ENCODE peak calls at places on chromosomes 3 and 15, in ten cellular contexts. One of them, this sample, is unnamed.

GRCh38 chr15:69973102-69973714 is 124.5 kb downstream of the TLE3 start:
- DNase-seq in IMR-90: peak
- DNase-seq in H9: no peak
- DNase-seq in H1: no peak
- DNase-seq in mesenchymal stem cell: peak
- DNase-seq in mesendoderm: peak
- DNase-seq in fibroblast of lung: peak
- DNase-seq in neuronal stem cell: no peak
- DNase-seq in GM23338: peak
- DNase-seq in keratinocyte: no peak
- DNase-seq in this sample: peak

GRCh38 chr3:78277220-78277619 is 1237.3 kb downstream of the ROBO2 start:
- DNase-seq in IMR-90: no peak
- DNase-seq in H9: no peak
- DNase-seq in H1: no peak
- DNase-seq in mesenchymal stem cell: no peak
- DNase-seq in mesendoderm: no peak
- DNase-seq in fibroblast of lung: no peak
- DNase-seq in neuronal stem cell: no peak
- DNase-seq in GM23338: no peak
- DNase-seq in keratinocyte: no peak
- DNase-seq in this sample: no peak

GRCh38 chr3:146968204-146968651 is 363.1 kb upstream of the PLSCR5 start:
- DNase-seq in IMR-90: peak
- DNase-seq in H9: no peak
- DNase-seq in H1: peak
- DNase-seq in mesenchymal stem cell: peak
- DNase-seq in mesendoderm: peak
- DNase-seq in fibroblast of lung: peak
- DNase-seq in neuronal stem cell: no peak
- DNase-seq in GM23338: peak
- DNase-seq in keratinocyte: no peak
- DNase-seq in this sample: no peak

GRCh38 chr15:73752817-73753214 is 335 bp downstream of the INSYN1 start:
- DNase-seq in IMR-90: no peak
- DNase-seq in H9: no peak
- DNase-seq in H1: no peak
- DNase-seq in mesenchymal stem cell: peak
- DNase-seq in mesendoderm: peak
- DNase-seq in fibroblast of lung: peak
- DNase-seq in neuronal stem cell: no peak
- DNase-seq in GM23338: peak
- DNase-seq in keratinocyte: no peak
- DNase-seq in this sample: peak

GRCh38 chr3:132790806-132791205 is 68.6 kb upstream of the NPHP3 start:
- DNase-seq in IMR-90: no peak
- DNase-seq in H9: no peak
- DNase-seq in H1: no peak
- DNase-seq in mesenchymal stem cell: no peak
- DNase-seq in mesendoderm: no peak
- DNase-seq in fibroblast of lung: no peak
- DNase-seq in neuronal stem cell: no peak
- DNase-seq in GM23338: no peak
- DNase-seq in keratinocyte: no peak
- DNase-seq in this sample: no peak

GRCh38 chr15:27398631-27399030 is 427.6 kb downstream of the GABRG3 start:
- DNase-seq in IMR-90: no peak
- DNase-seq in H9: no peak
- DNase-seq in H1: no peak
- DNase-seq in mesenchymal stem cell: no peak
- DNase-seq in mesendoderm: no peak
- DNase-seq in fibroblast of lung: no peak
- DNase-seq in neuronal stem cell: no peak
- DNase-seq in GM23338: no peak
- DNase-seq in keratinocyte: no peak
- DNase-seq in this sample: no peak

GRCh38 chr3:171654809-171655208 is 155.5 kb downstream of the PLD1 start:
- DNase-seq in IMR-90: peak
- DNase-seq in H9: no peak
- DNase-seq in H1: no peak
- DNase-seq in mesenchymal stem cell: no peak
- DNase-seq in mesendoderm: no peak
- DNase-seq in fibroblast of lung: peak
- DNase-seq in neuronal stem cell: no peak
- DNase-seq in GM23338: no peak
- DNase-seq in keratinocyte: no peak
- DNase-seq in this sample: peak

GRCh38 chr15:92528736-92529135 is 126.8 kb downstream of the FAM174B start:
- DNase-seq in IMR-90: no peak
- DNase-seq in H9: no peak
- DNase-seq in H1: no peak
- DNase-seq in mesenchymal stem cell: no peak
- DNase-seq in mesendoderm: no peak
- DNase-seq in fibroblast of lung: peak
- DNase-seq in neuronal stem cell: no peak
- DNase-seq in GM23338: no peak
- DNase-seq in keratinocyte: no peak
- DNase-seq in this sample: no peak

GRCh38 chr3:119891944-119892721 is 110.2 kb downstream of the NR1I2 start:
- DNase-seq in IMR-90: peak
- DNase-seq in H9: peak
- DNase-seq in H1: peak
- DNase-seq in mesenchymal stem cell: peak
- DNase-seq in mesendoderm: peak
- DNase-seq in fibroblast of lung: peak
- DNase-seq in neuronal stem cell: peak
- DNase-seq in GM23338: peak
- DNase-seq in keratinocyte: no peak
- DNase-seq in this sample: peak

GRCh38 chr3:105356988-105357387 is 9.7 kb upstream of the ALCAM start:
- DNase-seq in IMR-90: no peak
- DNase-seq in H9: no peak
- DNase-seq in H1: no peak
- DNase-seq in mesenchymal stem cell: no peak
- DNase-seq in mesendoderm: no peak
- DNase-seq in fibroblast of lung: no peak
- DNase-seq in neuronal stem cell: no peak
- DNase-seq in GM23338: no peak
- DNase-seq in keratinocyte: no peak
- DNase-seq in this sample: no peak

GRCh38 chr3:179015551-179016020 is 56.0 kb downstream of the ZMAT3 start:
- DNase-seq in IMR-90: peak
- DNase-seq in H9: no peak
- DNase-seq in H1: peak
- DNase-seq in mesenchymal stem cell: peak
- DNase-seq in mesendoderm: peak
- DNase-seq in fibroblast of lung: peak
- DNase-seq in neuronal stem cell: peak
- DNase-seq in GM23338: peak
- DNase-seq in keratinocyte: peak
- DNase-seq in this sample: peak
- H3K4me2 ChIP-seq in IMR-90: no peak
- H3K4me2 ChIP-seq in H9: no peak
- H3K4me2 ChIP-seq in H1: no peak
- H3K4me2 ChIP-seq in mesenchymal stem cell: no peak
- H3K4me2 ChIP-seq in mesendoderm: no peak
- H3K4me2 ChIP-seq in fibroblast of lung: no peak
- H3K4me2 ChIP-seq in neuronal stem cell: no peak
- H3K4me2 ChIP-seq in GM23338: no peak
- H3K4me2 ChIP-seq in keratinocyte: no peak
- H3K4me2 ChIP-seq in this sample: no peak

GRCh38 chr3:196970547-196971093 is 2.0 kb upstream of the PIGZ start:
- DNase-seq in IMR-90: no peak
- DNase-seq in H9: no peak
- DNase-seq in H1: no peak
- DNase-seq in mesenchymal stem cell: no peak
- DNase-seq in mesendoderm: no peak
- DNase-seq in fibroblast of lung: no peak
- DNase-seq in neuronal stem cell: no peak
- DNase-seq in GM23338: no peak
- DNase-seq in keratinocyte: no peak
- DNase-seq in this sample: no peak

GRCh38 chr3:196968233-196969000 is at the start of gene PIGZ:
- DNase-seq in IMR-90: no peak
- DNase-seq in H9: no peak
- DNase-seq in H1: no peak
- DNase-seq in mesenchymal stem cell: no peak
- DNase-seq in mesendoderm: no peak
- DNase-seq in fibroblast of lung: peak
- DNase-seq in neuronal stem cell: no peak
- DNase-seq in GM23338: peak
- DNase-seq in keratinocyte: no peak
- DNase-seq in this sample: peak

GRCh38 chr3:196969660-196970546 is 1.3 kb upstream of the PIGZ start:
- DNase-seq in IMR-90: peak
- DNase-seq in H9: peak
- DNase-seq in H1: no peak
- DNase-seq in mesenchymal stem cell: peak
- DNase-seq in mesendoderm: peak
- DNase-seq in fibroblast of lung: peak
- DNase-seq in neuronal stem cell: peak
- DNase-seq in GM23338: peak
- DNase-seq in keratinocyte: no peak
- DNase-seq in this sample: peak

GRCh38 chr3:196969001-196969659 is 497 bp upstream of the PIGZ start:
- DNase-seq in IMR-90: no peak
- DNase-seq in H9: no peak
- DNase-seq in H1: no peak
- DNase-seq in mesenchymal stem cell: peak
- DNase-seq in mesendoderm: no peak
- DNase-seq in fibroblast of lung: peak
- DNase-seq in neuronal stem cell: no peak
- DNase-seq in GM23338: peak
- DNase-seq in keratinocyte: no peak
- DNase-seq in this sample: peak

DNA sequence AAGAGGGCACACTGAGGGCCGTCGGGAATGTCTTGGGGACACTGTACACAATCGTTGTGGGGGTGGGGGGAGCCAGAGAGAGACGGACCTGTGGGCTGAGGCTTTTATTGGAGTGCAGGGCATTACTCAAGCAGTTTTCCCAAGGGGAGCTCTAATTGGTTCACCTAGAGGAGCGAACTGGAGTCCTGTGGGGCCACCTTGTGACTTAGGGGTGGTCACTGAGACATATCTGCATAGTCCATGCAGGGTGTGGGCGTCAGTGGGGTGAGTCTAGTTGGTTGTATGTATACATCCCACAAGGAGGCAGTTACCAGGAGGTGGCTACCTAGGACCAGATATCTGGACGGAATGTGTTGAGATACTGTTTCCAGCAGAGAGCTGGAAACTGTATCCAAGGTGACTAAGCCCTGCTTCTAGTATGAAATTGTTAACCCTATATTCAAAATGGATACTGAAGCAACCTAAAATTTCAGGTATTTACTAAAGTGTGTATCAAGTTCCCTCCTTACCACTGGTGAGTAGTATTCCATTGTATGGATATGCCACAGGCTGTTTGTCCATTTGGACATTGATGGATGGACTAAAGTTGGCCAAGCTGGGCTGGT is 2.6 kb upstream of the PIGZ start:
- DNase-seq in IMR-90: no peak
- DNase-seq in H9: no peak
- DNase-seq in H1: no peak
- DNase-seq in mesenchymal stem cell: no peak
- DNase-seq in mesendoderm: no peak
- DNase-seq in fibroblast of lung: no peak
- DNase-seq in neuronal stem cell: no peak
- DNase-seq in GM23338: no peak
- DNase-seq in keratinocyte: no peak
- DNase-seq in this sample: no peak
- H3K4me2 ChIP-seq in IMR-90: no peak
- H3K4me2 ChIP-seq in H9: no peak
- H3K4me2 ChIP-seq in H1: no peak
- H3K4me2 ChIP-seq in mesenchymal stem cell: no peak
- H3K4me2 ChIP-seq in mesendoderm: no peak
- H3K4me2 ChIP-seq in fibroblast of lung: no peak
- H3K4me2 ChIP-seq in neuronal stem cell: no peak
- H3K4me2 ChIP-seq in GM23338: no peak
- H3K4me2 ChIP-seq in keratinocyte: no peak
- H3K4me2 ChIP-seq in this sample: no peak

GRCh38 chr3:50294089-50294488 is 1.9 kb upstream of the IFRD2 start:
- DNase-seq in IMR-90: no peak
- DNase-seq in H9: no peak
- DNase-seq in H1: no peak
- DNase-seq in mesenchymal stem cell: no peak
- DNase-seq in mesendoderm: no peak
- DNase-seq in fibroblast of lung: no peak
- DNase-seq in neuronal stem cell: no peak
- DNase-seq in GM23338: no peak
- DNase-seq in keratinocyte: no peak
- DNase-seq in this sample: no peak
- H3K4me2 ChIP-seq in IMR-90: no peak
- H3K4me2 ChIP-seq in H9: no peak
- H3K4me2 ChIP-seq in H1: no peak
- H3K4me2 ChIP-seq in mesenchymal stem cell: no peak
- H3K4me2 ChIP-seq in mesendoderm: no peak
- H3K4me2 ChIP-seq in fibroblast of lung: no peak
- H3K4me2 ChIP-seq in neuronal stem cell: no peak
- H3K4me2 ChIP-seq in GM23338: no peak
- H3K4me2 ChIP-seq in keratinocyte: no peak
- H3K4me2 ChIP-seq in this sample: no peak

GRCh38 chr15:33183334-33183733 is 11.2 kb downstream of the FMN1 start:
- DNase-seq in IMR-90: no peak
- DNase-seq in H9: no peak
- DNase-seq in H1: no peak
- DNase-seq in mesenchymal stem cell: no peak
- DNase-seq in mesendoderm: no peak
- DNase-seq in fibroblast of lung: no peak
- DNase-seq in neuronal stem cell: no peak
- DNase-seq in GM23338: no peak
- DNase-seq in keratinocyte: no peak
- DNase-seq in this sample: no peak
- H3K4me2 ChIP-seq in IMR-90: no peak
- H3K4me2 ChIP-seq in H9: no peak
- H3K4me2 ChIP-seq in H1: no peak
- H3K4me2 ChIP-seq in mesenchymal stem cell: no peak
- H3K4me2 ChIP-seq in mesendoderm: no peak
- H3K4me2 ChIP-seq in fibroblast of lung: no peak
- H3K4me2 ChIP-seq in neuronal stem cell: no peak
- H3K4me2 ChIP-seq in GM23338: no peak
- H3K4me2 ChIP-seq in keratinocyte: no peak
- H3K4me2 ChIP-seq in this sample: no peak

This sample was measured in hepatocyte.